ENCODE peak calls at places on chromosome 21, in four cellular contexts. S is HCT116, V is K562, O is HepG2. Z is an unnamed sample.

GRCh38 chr21:28454978-28455600 is 537.6 kb downstream of the LTN1 start:
- DNase-seq in O (no peak), V (no peak), S (no peak), Z (no peak)

GRCh38 chr21:31108969-31109368 is 70.7 kb upstream of the KRTAP19-8 start:
- DNase-seq in V (no peak), S (no peak), O (no peak), Z (peak; percentile 5)

GRCh38 chr21:42569732-42570301 is 56.2 kb downstream of the SLC37A1 start:
- DNase-seq in S (no peak), V (no peak), O (no peak), Z (no peak)

GRCh38 chr21:31293986-31294385 is 50.1 kb downstream of the TIAM1 start:
- DNase-seq in V (no peak), S (peak; percentile 64), O (no peak), Z (no peak)

GRCh38 chr21:29433366-29434059 is 134.8 kb downstream of the BACH1 start:
- DNase-seq in O (no peak), V (peak; percentile 14), S (no peak), Z (no peak)

GRCh38 chr21:42343101-42343500 is 7.7 kb downstream of the TFF2 start:
- DNase-seq in V (no peak), O (no peak), S (no peak), Z (no peak)

GRCh38 chr21:43031121-43031624 is 44.5 kb downstream of the CBS start:
- DNase-seq in V (no peak), O (no peak), S (no peak), Z (no peak)

GRCh38 chr21:16535100-16535418 is 805.3 kb downstream of the USP25 start:
- DNase-seq in S (no peak), V (no peak), O (no peak), Z (no peak)

GRCh38 chr21:16454371-16454770 is 724.6 kb downstream of the USP25 start:
- DNase-seq in V (no peak), S (no peak), O (no peak), Z (no peak)

GRCh38 chr21:42495765-42496119 is 282 bp downstream of the RSPH1 start:
- DNase-seq in S (no peak), V (no peak), O (no peak), Z (no peak)

GRCh38 chr21:14215971-14216621 is at the start of gene RBM11:
- DNase-seq in S (no peak), O (peak; percentile 5), V (peak; percentile 89), Z (no peak)

GRCh38 chr21:36359185-36359584 is 26.0 kb upstream of the CHAF1B start:
- DNase-seq in O (no peak), V (no peak), S (no peak), Z (no peak)

GRCh38 chr21:41802684-41803083 is 35.8 kb upstream of the RIPK4 start:
- DNase-seq in S (no peak), O (no peak), V (no peak), Z (no peak)

GRCh38 chr21:42648606-42649005 is 4.8 kb upstream of the PDE9A start:
- DNase-seq in O (no peak), V (no peak), S (no peak), Z (no peak)

DNA sequence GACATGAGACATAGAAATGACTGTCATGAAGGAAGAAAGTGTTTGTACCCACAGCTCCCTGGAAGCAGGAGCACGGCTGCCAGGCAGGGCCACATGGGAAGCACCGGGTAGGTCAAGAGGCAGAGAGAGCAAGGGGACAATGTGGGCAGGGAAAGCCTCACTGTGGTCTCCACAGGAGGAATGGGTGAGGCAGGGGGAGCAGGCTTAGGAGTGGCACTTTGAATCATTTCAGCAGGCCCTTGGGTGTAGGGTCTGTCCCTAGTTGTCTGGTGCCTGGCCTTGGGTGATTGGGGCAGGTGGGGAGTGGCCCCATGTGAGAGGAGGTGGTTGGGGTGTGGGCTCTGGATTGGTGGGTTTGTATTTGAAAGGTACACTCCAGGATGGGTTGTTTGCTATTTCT is 83.9 kb downstream of the PCBP3 start:
- DNase-seq in S (no peak), O (no peak), V (no peak), Z (no peak)
- TF ChIP-seq TCF7L2 in S (no peak), O (no peak), V (no peak), Z (no peak)

DNA sequence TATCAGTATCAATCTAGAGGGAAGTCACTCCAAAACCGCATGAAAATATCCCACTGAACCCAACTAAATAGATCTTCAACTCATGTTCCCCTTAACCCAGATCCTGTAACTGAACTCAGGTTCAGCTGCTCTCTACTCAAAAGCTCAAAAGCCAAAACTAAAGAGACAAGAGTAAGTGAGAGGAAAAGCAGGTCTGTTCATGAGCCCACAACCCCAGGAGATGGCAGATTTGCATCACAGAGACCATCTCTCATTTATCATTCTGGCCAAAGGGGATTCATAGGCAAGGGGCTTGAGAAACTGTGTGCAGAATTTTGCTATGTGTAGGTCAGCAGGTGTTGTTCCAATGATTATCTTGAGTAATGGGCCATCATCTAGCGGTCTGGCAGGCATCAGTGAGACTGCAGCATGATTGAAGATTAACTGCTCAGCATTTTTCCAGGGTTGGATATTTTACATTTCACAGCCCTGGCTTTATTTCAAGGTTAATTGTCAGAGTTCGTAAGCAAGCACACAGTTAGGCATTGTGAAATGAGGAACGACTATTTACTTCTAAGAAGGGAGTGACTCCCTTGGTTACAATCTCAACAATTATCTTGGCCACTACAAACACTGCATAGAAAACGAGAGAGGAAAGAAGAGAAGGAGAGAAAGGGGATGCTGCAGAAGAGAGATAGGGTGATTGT is 1204.5 kb upstream of the TMPRSS15 start:
- DNase-seq in O (no peak), V (peak; percentile 29), S (no peak), Z (no peak)
- TF ChIP-seq TCF7L2 in O (no peak), V (no peak), S (no peak), Z (no peak)

DNA sequence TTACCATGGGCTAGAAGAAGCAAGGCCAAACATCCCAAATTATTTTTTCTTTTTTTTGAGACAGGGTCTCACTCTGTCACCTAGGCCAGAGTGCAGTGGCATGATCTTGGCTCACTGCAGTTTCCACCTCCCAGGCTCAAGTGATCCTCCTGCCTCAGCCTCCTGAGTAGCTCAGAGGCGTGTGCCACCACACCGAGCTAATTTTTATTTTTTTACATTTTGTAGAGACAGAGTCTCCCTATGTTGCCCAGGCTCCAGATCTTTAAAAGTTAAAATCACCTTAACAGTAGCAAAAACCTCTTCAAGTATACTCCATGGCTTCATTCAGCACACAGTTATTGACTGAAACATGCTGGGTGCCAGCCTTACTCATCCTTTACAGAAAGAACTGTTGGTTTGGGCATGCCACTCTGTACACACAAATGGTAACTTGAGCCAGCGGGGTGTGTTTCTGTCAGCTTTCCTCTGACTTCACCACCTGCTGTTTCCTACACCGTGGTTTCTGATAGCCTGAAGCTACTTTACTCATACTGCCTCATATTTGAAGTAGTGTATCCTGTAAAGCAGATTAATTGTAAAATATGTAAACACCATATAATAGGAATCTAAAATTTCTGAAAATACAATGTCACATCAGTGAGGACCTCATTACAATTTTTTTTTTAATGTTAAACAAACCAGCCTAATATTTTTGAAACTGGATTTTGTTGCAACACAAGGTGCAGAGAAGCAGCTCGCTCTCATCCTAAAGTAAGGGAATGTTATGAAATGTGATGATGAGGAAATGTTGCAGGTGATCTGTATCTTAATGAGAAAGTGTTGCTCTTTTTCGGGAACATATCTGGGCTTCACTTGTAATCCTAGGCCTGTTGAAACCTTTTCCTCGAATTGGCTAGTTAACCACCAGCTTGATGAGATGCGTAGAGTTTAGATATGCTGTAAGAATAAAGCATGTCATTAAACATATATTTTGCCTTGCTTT is 113.9 kb downstream of the ATP5PO start:
- DNase-seq in S (peak; percentile 44), V (no peak), O (peak; percentile 1), Z (peak; percentile 85)
- TF ChIP-seq TCF7L2 in S (no peak), V (no peak), O (no peak), Z (peak; percentile 43)

DNA sequence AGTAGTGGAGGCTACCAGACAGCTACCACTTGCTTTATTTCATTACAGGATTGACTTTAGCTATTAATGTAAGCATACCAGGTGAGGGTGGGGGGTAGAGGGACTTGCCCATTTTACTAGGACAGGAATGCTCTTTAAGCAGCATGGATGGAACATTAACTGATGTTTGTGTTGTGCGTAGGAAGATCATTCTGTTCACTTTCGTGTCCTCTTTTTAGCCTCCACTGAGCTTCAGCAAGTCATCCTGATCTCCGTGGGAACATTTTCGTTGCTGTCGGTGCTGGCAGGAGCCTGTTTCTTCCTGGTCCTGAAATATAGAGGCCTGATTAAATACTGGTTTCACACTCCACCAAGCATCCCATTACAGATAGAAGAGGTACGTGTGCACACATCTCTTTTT is 29.3 kb downstream of the IFNGR2 start:
- DNase-seq in O (no peak), V (no peak), S (no peak), Z (no peak)
- TF ChIP-seq TCF7L2 in O (no peak), V (no peak), S (no peak), Z (no peak)